ENCODE peak calls at places on chromosomes 5 and 9, in eight cellular contexts. F is aorta; U is activated CD4-positive, alpha-beta T cell treated with anti-CD3 and anti-CD28 coated beads, Interleukin-2, amount 10 ng/mL, durations not matched to agents 7 days and 5 days; L is Peyer's patch; J is glutamatergic neuron; I is stimulated activated CD4-positive, alpha-beta T cell treated with anti-CD3 and anti-CD28 coated beads, Interleukin-1b, Interleukin-23, amount 100 ng/mL, for 24 hours; P is HuH-7; W is prostate gland. V is an unnamed sample.

GRCh38 chr9:21096172-21096900 is 18.6 kb upstream of the IFNB1 start:
- DNase-seq in U (peak), W (no peak), F (no peak), I (peak), J (no peak), L (no peak), P (no peak), V (no peak)

GRCh38 chr5:123937230-123937629 is 425.3 kb downstream of the CSNK1G3 start:
- DNase-seq in J (peak), F (no peak), I (no peak), P (peak), L (no peak), W (peak), U (no peak), V (no peak)

GRCh38 chr9:4228606-4229005 is 71.3 kb downstream of the GLIS3 start:
- DNase-seq in I (no peak), P (no peak), L (no peak), W (no peak), F (no peak), U (no peak), J (no peak), V (no peak)

GRCh38 chr5:177389368-177390169 is 5.3 kb downstream of the SLC34A1 start:
- DNase-seq in I (no peak), F (peak), J (no peak), W (peak), L (no peak), U (peak), P (no peak), V (no peak)

GRCh38 chr9:128127568-128127989 is at the start of gene PTGES2:
- DNase-seq in F (peak), W (peak), U (peak), I (peak), L (peak), J (peak), P (peak), V (peak)

GRCh38 chr5:1755321-1755949 is 44.2 kb downstream of the MRPL36 start:
- DNase-seq in J (no peak), I (no peak), U (no peak), L (no peak), P (no peak), F (peak), W (no peak), V (no peak)

GRCh38 chr5:66516535-66516934 is 79.7 kb upstream of the MAST4 start:
- DNase-seq in P (no peak), L (no peak), F (no peak), J (no peak), I (no peak), U (no peak), W (no peak), V (no peak)

GRCh38 chr5:113264061-113264460 is 170.7 kb downstream of the TSSK1B start:
- DNase-seq in W (peak), L (no peak), F (no peak), P (no peak), J (no peak), I (no peak), U (no peak), V (no peak)

GRCh38 chr5:157312492-157312891 is 46.6 kb downstream of the CYFIP2 start:
- DNase-seq in L (no peak), J (peak), I (peak), U (peak), P (peak), W (peak), F (peak), V (peak)

GRCh38 chr5:63456279-63456678 is 506.0 kb downstream of the HTR1A start:
- DNase-seq in F (no peak), L (no peak), W (no peak), J (no peak), U (no peak), P (no peak), I (no peak), V (no peak)

GRCh38 chr5:143707797-143708196 is 104.2 kb upstream of the HMHB1 start:
- DNase-seq in F (no peak), P (no peak), L (no peak), J (no peak), W (no peak), I (no peak), U (no peak), V (no peak)

V was measured in GM18507.